ENCODE peak calls at places on chromosomes 2 and 18, in nine cellular contexts. G is head of caudate nucleus; T is endothelial cell; K is CD4-positive, alpha-beta T cell; V is CD8-positive, alpha-beta T cell; U is activated gamma-delta T cell treated with Interleukin-2 at 50 U/mL for 16 hours; N is SW480; E is T-helper 1 cell; M is KG1. W is an unnamed sample.

GRCh38 chr2:142323206-142323605 is 192.4 kb upstream of the LRP1B start:
- DNase-seq in G (no peak), T (no peak), K (no peak), V (no peak), U (no peak), N (no peak), E (no peak), M (no peak), W (no peak)

GRCh38 chr18:30650499-30650898 is 392.0 kb downstream of the DSC3 start:
- DNase-seq in G (no peak), T (no peak), K (no peak), V (no peak), U (no peak), N (no peak), E (no peak), M (no peak), W (no peak)

GRCh38 chr18:8800445-8800844 is 95.1 kb downstream of the MTCL1 start:
- DNase-seq in G (no peak), T (no peak), K (no peak), V (no peak), U (no peak), N (no peak), E (no peak), M (no peak), W (no peak)

GRCh38 chr2:188285049-188285448 is 6.6 kb upstream of the GULP1 start:
- DNase-seq in G (no peak), T (no peak), K (no peak), V (no peak), U (no peak), N (no peak), E (no peak), M (no peak), W (no peak)

GRCh38 chr2:100615471-100615870 is 52.7 kb downstream of the PDCL3 start:
- DNase-seq in G (peak; percentile 59), T (no peak), K (no peak), V (no peak), U (no peak), N (no peak), E (no peak), M (no peak), W (no peak)

GRCh38 chr18:51391731-51392130 is 194.2 kb upstream of the MEX3C start:
- DNase-seq in G (peak; percentile 73), T (no peak), K (no peak), V (no peak), U (no peak), N (no peak), E (no peak), M (no peak), W (no peak)

GRCh38 chr2:10239561-10239967 is 63.1 kb upstream of the HPCAL1 start:
- DNase-seq in G (no peak), T (no peak), K (no peak), V (no peak), U (no peak), N (no peak), E (no peak), M (no peak), W (no peak)

GRCh38 chr2:239064891-239065290 is 217.0 kb downstream of the TWIST2 start:
- DNase-seq in G (no peak), T (no peak), K (no peak), V (no peak), U (no peak), N (no peak), E (no peak), M (no peak), W (no peak)

GRCh38 chr18:65938592-65939372 is 188.0 kb downstream of the CDH7 start:
- DNase-seq in G (peak; percentile 21), T (peak; percentile 53), K (no peak), V (no peak), U (no peak), N (peak; percentile 17), E (no peak), M (no peak), W (no peak)

GRCh38 chr2:157792345-157793052 is 83.6 kb downstream of the ACVR1 start:
- DNase-seq in G (peak; percentile 35), T (no peak), K (no peak), V (no peak), U (no peak), N (no peak), E (no peak), M (no peak), W (no peak)

GRCh38 chr2:47636176-47636575 is 146.8 kb upstream of the MSH6 start:
- DNase-seq in G (no peak), T (no peak), K (no peak), V (no peak), U (no peak), N (no peak), E (no peak), M (no peak), W (no peak)

GRCh38 chr18:63237911-63238710 is 81.5 kb downstream of the BCL2 start:
- DNase-seq in G (no peak), T (no peak), K (no peak), V (no peak), U (no peak), N (peak; percentile 66), E (no peak), M (no peak), W (no peak)

GRCh38 chr2:27214936-27215335 is 2.2 kb upstream of the CAD start:
- DNase-seq in G (no peak), T (no peak), K (no peak), V (no peak), U (no peak), N (no peak), E (no peak), M (no peak), W (no peak)

GRCh38 chr2:176814740-176815367 is 397.7 kb upstream of the HNRNPA3 start:
- DNase-seq in G (no peak), T (no peak), K (no peak), V (no peak), U (no peak), N (peak; percentile 72), E (peak; percentile 38), M (no peak), W (peak; percentile 33)

GRCh38 chr18:79900610-79901570 is 50.6 kb downstream of the SLC66A2 start:
- DNase-seq in G (no peak), T (no peak), K (no peak), V (no peak), U (no peak), N (no peak), E (no peak), M (no peak), W (no peak)

GRCh38 chr2:121038831-121039230 is 246.2 kb downstream of the TFCP2L1 start:
- DNase-seq in G (no peak), T (no peak), K (no peak), V (no peak), U (no peak), N (peak; percentile 54), E (no peak), M (no peak), W (no peak)

GRCh38 chr2:10041711-10042110 is 1.6 kb upstream of the KLF11 start:
- DNase-seq in G (no peak), T (no peak), K (no peak), V (no peak), U (no peak), N (no peak), E (no peak), M (no peak), W (no peak)

GRCh38 chr18:26656944-26657536 is 108.7 kb upstream of the KCTD1 start:
- DNase-seq in G (peak; percentile 81), T (peak; percentile 88), K (no peak), V (no peak), U (no peak), N (peak; percentile 32), E (no peak), M (no peak), W (no peak)

GRCh38 chr2:151886235-151886634 is 58.0 kb upstream of the ARL5A start:
- DNase-seq in G (peak; percentile 30), T (no peak), K (no peak), V (no peak), U (no peak), N (no peak), E (no peak), M (no peak), W (no peak)

GRCh38 chr2:238569415-238570195 is 142.9 kb downstream of the ASB1 start:
- DNase-seq in G (no peak), T (no peak), K (no peak), V (no peak), U (no peak), N (no peak), E (no peak), M (no peak), W (no peak)

GRCh38 chr2:197158591-197159550 is 151.7 kb downstream of the ANKRD44 start:
- DNase-seq in G (no peak), T (no peak), K (no peak), V (no peak), U (no peak), N (no peak), E (no peak), M (no peak), W (no peak)

GRCh38 chr2:121345101-121345500 is 60.1 kb upstream of the TFCP2L1 start:
- DNase-seq in G (no peak), T (no peak), K (no peak), V (no peak), U (no peak), N (no peak), E (no peak), M (no peak), W (no peak)

GRCh38 chr2:206208900-206209299 is 49.2 kb downstream of the EEF1B2 start:
- DNase-seq in G (no peak), T (no peak), K (no peak), V (no peak), U (no peak), N (no peak), E (no peak), M (no peak), W (no peak)